ENCODE peak calls at places on chromosome 5, in four cellular contexts. S is Peyer's patch, H is fibroblast of lung, W is A549. B is an unnamed sample. For H3K9me3, the result is how much of the 10 kb centered on the place peaks cover.

GRCh38 chr5:129399069-129399468 is 61.0 kb upstream of the ADAMTS19 start:
- DNase-seq in H (no peak), W (no peak), S (no peak), B (no peak)

GRCh38 chr5:120096413-120096812 is 367.7 kb upstream of the PRR16 start:
- DNase-seq in H (peak), S (no peak), W (peak), B (no peak)

GRCh38 chr5:153863941-153864340 is 174.8 kb downstream of the FAM114A2 start:
- DNase-seq in S (no peak), H (no peak), W (no peak), B (no peak)

GRCh38 chr5:93997562-93997961 is 256.2 kb upstream of the POU5F2 start:
- DNase-seq in H (no peak), S (no peak), W (no peak), B (no peak)

GRCh38 chr5:41763096-41763495 is 107.1 kb downstream of the OXCT1 start:
- DNase-seq in H (peak), W (no peak), S (no peak), B (no peak)

GRCh38 chr5:16776611-16777251 is 159.4 kb downstream of the MYO10 start:
- DNase-seq in H (no peak), W (peak), S (no peak), B (no peak)

GRCh38 chr5:72849546-72849945 is 33.1 kb downstream of the TNPO1 start:
- DNase-seq in S (no peak), W (no peak), H (no peak), B (no peak)

GRCh38 chr5:94791787-94792186 is 173.3 kb downstream of the SLF1 start:
- DNase-seq in S (no peak), H (no peak), W (no peak), B (no peak)

GRCh38 chr5:140806834-140807775 is at the start of gene PCDHA4:
- DNase-seq in H (no peak), W (peak), S (no peak), B (peak)

GRCh38 chr5:150272531-150272930 is 17.0 kb downstream of the CAMK2A start:
- DNase-seq in S (no peak), W (peak), H (peak), B (no peak)

GRCh38 chr5:176784218-176785165 is 25.9 kb upstream of the UNC5A start:
- DNase-seq in W (peak), S (peak), H (peak), B (peak)

GRCh38 chr5:115417076-115417475 is 120.6 kb upstream of the CCDC112 start:
- DNase-seq in H (no peak), W (no peak), S (no peak), B (no peak)

GRCh38 chr5:10653033-10653432 is 89.2 kb downstream of the ANKRD33B start:
- DNase-seq in W (no peak), H (peak), S (no peak), B (no peak)

GRCh38 chr5:120367896-120368634 is 96.0 kb upstream of the PRR16 start:
- DNase-seq in H (no peak), W (no peak), S (no peak), B (no peak)

GRCh38 chr5:146745937-146746577 is 132.5 kb downstream of the PPP2R2B start:
- DNase-seq in W (no peak), H (peak), S (no peak), B (no peak)

GRCh38 chr5:97534166-97534565 is 351.1 kb upstream of the RIOK2 start:
- DNase-seq in H (peak), S (no peak), W (peak), B (no peak)

GRCh38 chr5:177085985-177086917 is at the start of gene FGFR4:
- DNase-seq in W (peak), H (peak), S (peak), B (peak)

GRCh38 chr5:21164425-21164824 is 1176.4 kb upstream of the CDH18 start:
- DNase-seq in W (no peak), H (no peak), S (no peak), B (no peak)

GRCh38 chr5:181203093-181203711 is 1.8 kb downstream of the TRIM7 start:
- DNase-seq in S (no peak), W (no peak), H (no peak), B (no peak)

GRCh38 chr5:174317261-174317894 is 271.9 kb downstream of the NSG2 start:
- DNase-seq in H (peak), W (peak), S (no peak), B (peak)

GRCh38 chr5:149693482-149693881 is 36.6 kb upstream of the PPARGC1B start:
- DNase-seq in W (no peak), S (no peak), H (no peak), B (no peak)

GRCh38 chr5:140631831-140632365 is 1.1 kb downstream of the CD14 start:
- DNase-seq in W (no peak), S (peak), H (no peak), B (no peak)

GRCh38 chr5:58456486-58456885 is 3.4 kb downstream of the PLK2 start:
- DNase-seq in W (no peak), H (no peak), S (no peak), B (no peak)

GRCh38 chr5:73903169-73903568 is 277.2 kb downstream of the ARHGEF28 start:
- DNase-seq in S (no peak), W (no peak), H (no peak), B (no peak)

GRCh38 chr5:64742821-64743220 is 25.7 kb downstream of the SREK1IP1 start:
- DNase-seq in S (no peak), H (no peak), W (no peak), B (no peak)

GRCh38 chr5:9617191-9617590 is 13.0 kb downstream of the TAS2R1 start:
- DNase-seq in W (no peak), H (no peak), S (no peak), B (no peak)

GRCh38 chr5:23727271-23727670 is 219.9 kb downstream of the PRDM9 start:
- DNase-seq in H (no peak), W (peak), S (no peak), B (no peak)

GRCh38 chr5:963673-964531 is 44.7 kb upstream of the NKD2 start:
- DNase-seq in W (no peak), H (peak), S (peak), B (no peak)

GRCh38 chr5:170701321-170701720 is 82.2 kb upstream of the GABRP start:
- DNase-seq in H (no peak), S (no peak), W (no peak), B (no peak)

GRCh38 chr5:150438873-150439546 is 10.5 kb downstream of the RPS14 start:
- DNase-seq in H (peak), S (no peak), W (peak), B (no peak)

GRCh38 chr5:54612711-54613110 is 95.2 kb downstream of the SNX18 start:
- DNase-seq in H (no peak), S (no peak), W (no peak), B (no peak)

GRCh38 chr5:18954239-18954638 is 1033.8 kb downstream of the CDH18 start:
- DNase-seq in W (no peak), H (no peak), S (no peak), B (no peak)

GRCh38 chr5:9437741-9438240 is 108.1 kb downstream of the SEMA5A start:
- DNase-seq in W (no peak), S (no peak), H (peak), B (no peak)

GRCh38 chr5:57066921-57067914 is 106.6 kb upstream of the GPBP1 start:
- DNase-seq in W (no peak), H (peak), S (no peak), B (no peak)

GRCh38 chr5:113378960-113379541 is 55.7 kb downstream of the TSSK1B start:
- DNase-seq in H (no peak), W (peak), S (no peak), B (no peak)

GRCh38 chr5:69368458-69369368 is 607 bp downstream of the AK6 start:
- DNase-seq in H (peak), S (no peak), W (peak), B (no peak)

GRCh38 chr5:135135530-135136201 is 101.6 kb upstream of the PITX1 start:
- DNase-seq in W (peak), H (peak), S (peak), B (no peak)

GRCh38 chr5:83509535-83509934 is 38.0 kb downstream of the VCAN start:
- DNase-seq in S (no peak), W (peak), H (peak), B (no peak)

DNA sequence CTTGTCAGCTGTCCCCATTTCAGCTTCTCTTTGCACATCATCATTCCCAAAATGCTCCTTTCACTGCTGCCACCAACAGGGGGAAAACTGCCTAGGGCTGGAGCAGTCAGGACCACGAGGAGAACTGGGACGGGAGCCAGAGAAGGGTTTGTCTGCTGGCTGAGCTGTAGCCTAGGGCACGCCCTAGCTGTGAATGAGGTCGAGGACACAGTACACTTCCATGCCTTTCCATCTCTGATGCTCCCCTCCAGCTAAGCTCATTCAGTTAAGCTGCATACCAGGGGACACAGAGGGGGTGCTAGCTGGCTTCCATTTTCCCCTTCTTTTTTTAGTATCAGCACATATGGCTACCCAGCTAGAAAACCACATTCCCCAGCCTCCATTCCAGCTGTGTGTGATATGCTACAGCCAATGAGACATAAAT is 64.7 kb downstream of the STK10 start:
- DNase-seq in W (peak), H (peak), S (no peak), B (no peak)
- TF ChIP-seq CTCF in W (no peak), H (peak), S (no peak), B (peak)

GRCh38 chr5:104080646-104081175 is 518.1 kb upstream of the NUDT12 start:
- DNase-seq in W (no peak), H (no peak), S (no peak), B (no peak)
- H3K4me3 ChIP-seq in W (peak), H (no peak), S (no peak), B (no peak)

DNA sequence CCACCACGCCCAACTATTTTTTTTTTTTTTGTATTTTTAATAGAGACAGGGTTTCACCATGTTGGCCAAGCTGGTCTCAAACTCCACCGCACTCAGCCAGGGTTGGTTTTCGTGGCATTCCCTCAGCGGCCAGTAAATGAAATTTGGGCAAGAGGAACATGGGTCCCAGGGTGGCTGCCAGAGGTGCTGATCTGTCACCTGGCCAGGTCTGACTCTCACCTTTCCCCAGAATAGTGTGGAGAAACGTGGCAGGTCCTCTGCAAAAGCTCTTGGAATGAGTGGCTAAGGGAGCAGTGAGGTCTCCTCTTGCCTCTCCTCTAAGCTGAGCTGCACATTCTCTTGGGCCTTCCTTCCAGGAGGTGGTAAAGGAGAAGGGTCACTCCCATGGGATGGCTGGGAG is 170.1 kb downstream of the IRX2 start:
- DNase-seq in H (no peak), S (no peak), W (no peak), B (no peak)
- H3K9me3 ChIP-seq in H (under half), S (under half), W (under half), B (under half)

GRCh38 chr5:66169534-66169933 is 25.4 kb downstream of the SREK1 start:
- DNase-seq in W (no peak), H (no peak), S (no peak), B (no peak)

GRCh38 chr5:66171349-66172344 is 27.5 kb downstream of the SREK1 start:
- DNase-seq in S (no peak), W (peak), H (peak), B (no peak)

GRCh38 chr5:66178799-66179198 is 34.7 kb downstream of the SREK1 start:
- DNase-seq in H (no peak), S (no peak), W (no peak), B (no peak)

GRCh38 chr5:66170196-66170919 is 26.3 kb downstream of the SREK1 start:
- DNase-seq in H (no peak), W (no peak), S (no peak), B (no peak)

GRCh38 chr5:66174338-66174737 is 30.2 kb downstream of the SREK1 start:
- DNase-seq in W (peak), H (peak), S (no peak), B (no peak)
- TF ChIP-seq CTCF in W (no peak), H (peak), S (no peak), B (peak)

DNA sequence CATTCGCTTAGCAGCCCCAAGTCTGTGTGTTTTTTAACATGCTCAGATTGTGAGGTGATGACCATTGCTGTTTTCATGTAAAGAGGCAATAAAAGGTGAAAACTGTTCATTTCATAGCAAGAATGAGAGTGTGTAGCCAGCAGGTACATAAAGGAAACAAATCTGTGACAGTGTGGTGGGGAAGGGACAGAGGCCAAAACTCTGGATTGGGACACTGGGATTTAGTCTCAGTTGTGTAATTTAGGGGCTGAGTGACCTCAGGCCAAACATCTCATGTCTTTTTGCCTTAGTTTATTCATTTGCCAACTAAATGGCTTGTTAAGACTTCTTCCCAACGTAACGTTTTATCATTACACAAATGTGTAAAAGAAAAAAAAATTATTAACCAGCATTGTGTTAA is 47.0 kb downstream of the KCNN2 start:
- DNase-seq in H (no peak), W (no peak), S (no peak), B (no peak)
- H3K4me3 ChIP-seq in H (no peak), W (no peak), S (no peak), B (no peak)

DNA sequence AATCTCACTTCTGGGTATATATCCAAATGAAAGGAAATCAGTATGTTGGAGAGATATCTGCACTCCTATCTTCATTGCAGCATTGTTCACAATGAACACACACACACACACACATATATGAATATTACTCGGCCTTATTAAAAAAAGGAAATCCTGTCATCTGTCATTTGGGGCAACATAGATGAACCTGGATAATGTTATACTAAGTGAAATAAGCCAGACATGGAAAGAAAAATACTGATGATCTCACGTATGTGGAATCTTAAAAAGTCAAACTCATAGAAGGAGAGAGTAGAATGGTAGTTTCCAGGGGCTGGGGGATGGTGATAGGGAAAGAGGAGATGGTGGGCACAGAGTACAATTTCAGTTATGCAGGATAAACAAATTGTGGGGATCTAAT is 100.3 kb downstream of the EMB start:
- DNase-seq in W (no peak), S (no peak), H (no peak), B (no peak)
- H3K9me3 ChIP-seq in W (under half), S (under half), H (under half), B (under half)

GRCh38 chr5:172395483-172395882 is 58.8 kb downstream of the SH3PXD2B start:
- DNase-seq in W (no peak), S (no peak), H (peak), B (no peak)

GRCh38 chr5:172385661-172386187 is 68.6 kb downstream of the SH3PXD2B start:
- DNase-seq in W (no peak), S (no peak), H (no peak), B (no peak)

GRCh38 chr5:172385164-172385563 is 69.2 kb downstream of the SH3PXD2B start:
- DNase-seq in S (no peak), W (no peak), H (no peak), B (no peak)

DNA sequence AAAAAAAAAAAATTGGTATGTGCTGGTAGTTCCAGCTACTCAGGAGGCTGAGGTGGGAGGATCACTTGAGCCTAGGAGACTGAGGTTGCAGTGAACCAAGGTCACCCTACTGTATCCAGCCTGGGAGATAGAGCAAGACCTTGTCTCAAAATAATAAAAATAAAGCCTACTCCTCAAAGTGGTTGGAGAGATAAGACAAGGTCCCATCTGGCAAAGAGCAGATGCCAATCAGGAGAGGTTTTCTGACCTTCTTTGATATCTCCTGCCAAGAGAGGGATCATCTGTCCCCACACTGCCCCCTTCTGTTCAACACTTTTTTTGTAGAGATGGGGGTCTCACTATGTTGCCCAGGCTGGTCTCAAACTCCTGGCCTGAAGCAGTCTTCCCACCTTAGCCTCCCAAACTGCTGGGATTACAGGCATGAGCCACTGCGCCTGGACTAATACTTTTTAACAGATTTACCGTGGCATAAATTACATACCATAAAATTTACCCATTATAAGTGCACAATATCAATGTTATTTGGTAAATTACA is 64.7 kb downstream of the SH3PXD2B start:
- DNase-seq in S (no peak), H (no peak), W (no peak), B (no peak)
- TF ChIP-seq CTCF in S (no peak), H (no peak), W (peak), B (no peak)

GRCh38 chr5:67493676-67494075 is 297.1 kb upstream of the CD180 start:
- DNase-seq in W (peak), H (peak), S (peak), B (no peak)

GRCh38 chr5:67490543-67491321 is 294.1 kb upstream of the CD180 start:
- DNase-seq in S (no peak), H (peak), W (no peak), B (peak)

GRCh38 chr5:67495072-67495471 is 298.5 kb upstream of the CD180 start:
- DNase-seq in W (no peak), H (no peak), S (no peak), B (no peak)

GRCh38 chr5:67494186-67494842 is 297.7 kb upstream of the CD180 start:
- DNase-seq in S (no peak), W (no peak), H (peak), B (no peak)

GRCh38 chr5:67496051-67496450 is 299.5 kb upstream of the CD180 start:
- DNase-seq in H (no peak), W (no peak), S (no peak), B (no peak)
- H3K4me3 ChIP-seq in H (no peak), W (no peak), S (no peak), B (no peak)

GRCh38 chr5:161096591-161096990 is 244.6 kb upstream of the ATP10B start:
- DNase-seq in S (no peak), H (peak), W (no peak), B (no peak)
- H3K9me3 ChIP-seq in S (under half), H (under half), W (under half), B (under half)

B was measured in upper lobe of right lung.